ENCODE peak calls at places on chromosomes 11 and 22, in four cellular contexts. H, D, Q and T are unnamed samples.

GRCh38 chr11:66843776-66844495 is 695 bp downstream of the RCE1 start:
- DNase-seq in H (no peak), D (no peak), Q (no peak), T (no peak)

GRCh38 chr11:36622431-36623136 is 24.5 kb upstream of the RAG2 start:
- DNase-seq in H (no peak), D (no peak), Q (peak), T (no peak)

GRCh38 chr22:36913431-36914382 is at the start of gene CSF2RB:
- DNase-seq in H (no peak), D (no peak), Q (no peak), T (no peak)

GRCh38 chr22:49181942-49182341 is 645.7 kb downstream of the BRD1 start:
- DNase-seq in H (no peak), D (no peak), Q (no peak), T (no peak)

GRCh38 chr22:19876941-19877625 is 22.4 kb upstream of the GNB1L start:
- DNase-seq in H (peak), D (no peak), Q (no peak), T (no peak)

GRCh38 chr22:36461665-36462474 is 19.6 kb downstream of the TXN2 start:
- DNase-seq in H (no peak), D (peak), Q (peak), T (peak)

GRCh38 chr11:63919267-63920125 is 2.5 kb upstream of the RCOR2 start:
- DNase-seq in H (no peak), D (no peak), Q (peak), T (no peak)

GRCh38 chr11:64037027-64037633 is 1.4 kb downstream of the FLRT1 start:
- DNase-seq in H (no peak), D (no peak), Q (no peak), T (no peak)

GRCh38 chr22:49927483-49928184 is 9.2 kb downstream of the CRELD2 start:
- DNase-seq in H (no peak), D (no peak), Q (no peak), T (no peak)

GRCh38 chr22:46971141-46971775 is 208.8 kb downstream of the TBC1D22A start:
- DNase-seq in H (no peak), D (peak), Q (peak), T (no peak)

GRCh38 chr22:48238018-48238915 is 1475.8 kb downstream of the TBC1D22A start:
- DNase-seq in H (no peak), D (no peak), Q (no peak), T (no peak)

GRCh38 chr11:132848336-132848735 is 684.0 kb downstream of the OPCML start:
- DNase-seq in H (no peak), D (no peak), Q (no peak), T (no peak)

GRCh38 chr11:61779666-61780525 is 12.5 kb downstream of the TMEM258 start:
- DNase-seq in H (no peak), D (no peak), Q (no peak), T (no peak)

GRCh38 chr22:19891350-19892248 is 36.9 kb upstream of the GNB1L start:
- DNase-seq in H (no peak), D (peak), Q (peak), T (no peak)

GRCh38 chr11:122207505-122207904 is 91.5 kb upstream of the BLID start:
- DNase-seq in H (no peak), D (no peak), Q (peak), T (no peak)

GRCh38 chr11:65077466-65077865 is 6.4 kb downstream of the CDCA5 start:
- DNase-seq in H (no peak), D (no peak), Q (no peak), T (no peak)

GRCh38 chr22:30930228-30930627 is 38.3 kb downstream of the MORC2 start:
- DNase-seq in H (no peak), D (no peak), Q (no peak), T (no peak)

GRCh38 chr11:65352783-65353182 is 1.8 kb upstream of the TIGD3 start:
- DNase-seq in H (no peak), D (no peak), Q (peak), T (no peak)

GRCh38 chr11:1389932-1390587 is at the start of gene BRSK2:
- DNase-seq in H (no peak), D (no peak), Q (no peak), T (no peak)

GRCh38 chr11:74932169-74932568 is 16.7 kb downstream of the XRRA1 start:
- DNase-seq in H (no peak), D (no peak), Q (peak), T (no peak)

GRCh38 chr11:125943661-125944349 is 2.0 kb upstream of the VSIG10L2 start:
- DNase-seq in H (no peak), D (no peak), Q (no peak), T (no peak)

GRCh38 chr11:114155116-114155515 is 95.6 kb downstream of the ZBTB16 start:
- DNase-seq in H (no peak), D (no peak), Q (no peak), T (no peak)

GRCh38 chr11:128488471-128488870 is 98.9 kb downstream of the ETS1 start:
- DNase-seq in H (no peak), D (no peak), Q (peak), T (no peak)

DNA sequence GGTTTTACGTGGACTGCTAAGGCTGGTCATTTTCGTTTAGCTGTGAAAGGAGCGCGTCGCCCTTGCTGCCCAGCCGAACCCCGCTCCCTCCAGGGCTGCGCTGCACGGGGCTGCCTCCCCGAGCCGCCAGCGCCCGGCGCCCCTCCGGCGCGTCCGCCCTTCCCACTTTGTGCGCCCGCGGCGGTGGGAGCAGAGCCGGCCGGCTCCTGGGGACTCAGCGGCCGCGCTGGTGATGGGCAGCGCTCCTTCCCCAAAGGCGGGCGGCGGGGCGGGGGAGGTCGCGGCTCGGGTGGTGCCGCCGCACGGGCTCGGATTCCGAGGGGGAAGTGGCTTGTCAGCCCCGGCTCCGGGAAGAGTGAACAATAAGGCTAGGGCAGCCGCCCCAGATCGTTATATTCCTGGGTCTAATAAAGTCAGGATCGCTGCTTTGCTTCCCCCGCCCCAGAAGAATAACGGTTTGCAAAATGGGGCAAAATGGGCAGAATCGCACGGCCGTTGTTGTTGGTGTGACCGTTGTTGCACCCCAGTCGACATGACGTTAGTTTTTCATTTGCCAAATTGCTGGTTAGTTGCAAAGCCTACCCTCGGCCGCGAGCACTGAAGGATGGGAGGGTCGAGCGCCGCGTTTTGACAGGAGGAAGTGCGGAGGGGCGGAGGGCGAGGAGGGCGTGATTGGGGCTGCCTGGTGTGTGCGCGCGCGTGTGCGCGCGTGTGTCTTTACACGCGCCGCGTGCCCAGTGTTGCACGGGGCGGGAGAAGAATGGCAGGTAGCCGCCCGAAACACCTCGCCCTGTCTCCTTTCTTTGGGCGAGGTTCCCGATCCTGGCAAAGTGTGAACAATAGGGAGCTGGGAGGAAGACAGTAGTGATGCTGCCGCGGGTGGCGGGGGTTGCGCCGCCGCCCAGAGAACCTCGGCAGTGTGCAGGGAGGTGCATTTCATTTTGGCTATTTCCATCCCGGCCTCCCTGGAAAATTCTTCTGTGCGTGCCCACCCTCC is 829 bp downstream of the NCAM1 start:
- DNase-seq in H (peak), D (no peak), Q (peak), T (no peak)
- TF ChIP-seq CTCF in H (no peak), D (no peak), Q (no peak), T (no peak)

GRCh38 chr11:3165152-3165705 is at the start of gene OSBPL5:
- DNase-seq in H (peak), D (no peak), Q (peak), T (no peak)

GRCh38 chr11:3164540-3165151 is 464 bp downstream of the OSBPL5 start:
- DNase-seq in H (no peak), D (no peak), Q (no peak), T (no peak)

GRCh38 chr11:3166268-3167142 is 1.4 kb upstream of the OSBPL5 start:
- DNase-seq in H (no peak), D (no peak), Q (no peak), T (no peak)

GRCh38 chr11:3167143-3168119 is 2.3 kb upstream of the OSBPL5 start:
- DNase-seq in H (no peak), D (no peak), Q (no peak), T (no peak)

GRCh38 chr11:3165916-3166267 is 782 bp upstream of the OSBPL5 start:
- DNase-seq in H (peak), D (no peak), Q (no peak), T (no peak)
- H3K4me3 ChIP-seq in H (no peak), D (no peak), Q (no peak), T (no peak)

DNA sequence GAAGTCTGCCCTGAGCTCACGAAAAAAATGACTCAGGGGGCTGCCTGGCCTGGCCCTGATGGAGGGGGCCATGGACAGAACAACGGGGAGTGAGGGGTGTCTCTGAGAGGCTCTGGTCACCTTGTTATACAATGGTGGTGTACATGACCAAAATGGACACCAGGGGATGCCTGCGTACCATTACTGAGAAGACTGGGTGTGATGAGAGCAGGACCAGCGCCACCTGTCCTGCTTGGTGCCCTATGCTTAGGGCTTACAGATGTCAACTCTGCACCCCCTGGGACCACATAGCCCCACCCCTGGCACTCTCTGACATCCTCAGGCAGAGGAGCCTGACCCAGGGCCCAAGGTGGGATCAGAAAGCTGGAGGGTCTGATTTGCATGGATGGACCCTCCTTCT is 104.8 kb downstream of the ZNF280B start:
- DNase-seq in H (no peak), D (no peak), Q (no peak), T (no peak)
- TF ChIP-seq CTCF in H (no peak), D (no peak), Q (no peak), T (no peak)

GRCh38 chr11:28090052-28090749 is 17.8 kb downstream of the KIF18A start:
- DNase-seq in H (no peak), D (no peak), Q (peak), T (no peak)

GRCh38 chr11:28089378-28089777 is 18.6 kb downstream of the KIF18A start:
- DNase-seq in H (no peak), D (no peak), Q (peak), T (no peak)

GRCh38 chr11:28083118-28083517 is 24.8 kb downstream of the KIF18A start:
- DNase-seq in H (no peak), D (no peak), Q (no peak), T (no peak)

GRCh38 chr11:28086569-28086968 is 21.4 kb downstream of the KIF18A start:
- DNase-seq in H (no peak), D (no peak), Q (peak), T (no peak)
- H3K4me3 ChIP-seq in H (no peak), D (no peak), Q (no peak), T (no peak)